ENCODE peak calls at places on chromosomes 5 and 9, in ten cellular contexts. S, W, O, T, M, F, E, V, J and D are unnamed samples.

GRCh38 chr5:81425569-81425968 is 31.6 kb upstream of the ACOT12 start:
- DNase-seq in W (no peak), M (no peak), J (peak; percentile 17), V (peak; percentile 27), E (no peak), T (no peak), O (no peak), S (peak; percentile 41), F (peak; percentile 56), D (no peak)

GRCh38 chr5:107121793-107122519 is 548.8 kb downstream of the EFNA5 start:
- DNase-seq in O (no peak), S (no peak), W (no peak), T (no peak), E (no peak), M (no peak), J (no peak), V (no peak), F (no peak), D (no peak)

GRCh38 chr5:79774171-79774854 is 84.7 kb downstream of the CMYA5 start:
- DNase-seq in E (no peak), M (no peak), W (no peak), V (peak; percentile 49), T (no peak), O (no peak), S (peak; percentile 19), J (peak; percentile 31), F (no peak), D (peak; percentile 88)

GRCh38 chr9:3342159-3342777 is 183.5 kb downstream of the RFX3 start:
- DNase-seq in E (no peak), F (no peak), J (no peak), M (no peak), T (no peak), V (no peak), S (no peak), W (no peak), O (no peak), D (no peak)

GRCh38 chr5:92401492-92401891 is 1018.4 kb upstream of the ARRDC3 start:
- DNase-seq in V (no peak), W (no peak), O (no peak), E (no peak), F (no peak), J (peak; percentile 2), M (no peak), T (no peak), S (no peak), D (no peak)

GRCh38 chr9:110148384-110148783 is 59.6 kb downstream of the C9orf152 start:
- DNase-seq in V (no peak), S (peak; percentile 66), M (peak; percentile 8), E (no peak), O (no peak), T (no peak), J (peak; percentile 15), W (no peak), F (peak; percentile 22), D (no peak)

GRCh38 chr5:40791715-40792139 is 6.4 kb downstream of the PRKAA1 start:
- DNase-seq in O (no peak), M (no peak), S (no peak), F (no peak), T (no peak), J (no peak), W (no peak), V (no peak), E (no peak), D (no peak)

GRCh38 chr5:145531038-145531734 is 304.0 kb downstream of the PRELID2 start:
- DNase-seq in W (peak; percentile 82), V (peak; percentile 54), S (peak; percentile 48), T (no peak), M (no peak), O (peak; percentile 45), F (no peak), J (peak; percentile 53), E (no peak), D (no peak)

GRCh38 chr5:118592678-118593328 is 395.5 kb downstream of the DTWD2 start:
- DNase-seq in V (no peak), M (no peak), J (no peak), W (no peak), E (no peak), T (no peak), O (no peak), S (no peak), F (no peak), D (no peak)

GRCh38 chr5:132679717-132680380 is 6.1 kb downstream of the IL4 start:
- DNase-seq in M (no peak), W (no peak), O (no peak), V (no peak), J (no peak), S (no peak), E (no peak), F (no peak), T (no peak), D (no peak)

GRCh38 chr5:88556415-88556814 is 287.8 kb upstream of the TMEM161B start:
- DNase-seq in E (no peak), M (no peak), F (no peak), O (no peak), W (no peak), T (no peak), J (no peak), V (no peak), S (no peak), D (peak; percentile 4)

GRCh38 chr5:175288048-175288621 is 155.8 kb downstream of the DRD1 start:
- DNase-seq in V (no peak), M (no peak), S (peak; percentile 86), F (no peak), W (no peak), T (no peak), E (no peak), O (no peak), J (peak; percentile 56), D (peak; percentile 93)

GRCh38 chr5:74149395-74149794 is 491.1 kb downstream of the ENC1 start:
- DNase-seq in E (no peak), M (no peak), F (no peak), V (peak; percentile 76), S (no peak), O (peak; percentile 76), J (peak; percentile 83), W (no peak), T (no peak), D (no peak)

GRCh38 chr5:100900142-100900795 is 2.8 kb downstream of the ST8SIA4 start:
- DNase-seq in E (no peak), M (peak; percentile 8), F (no peak), V (peak; percentile 16), S (peak; percentile 19), T (no peak), J (no peak), O (peak; percentile 28), W (no peak), D (peak; percentile 20)